ENCODE peak calls at places on chromosome 2, in six cellular contexts. S, P, E, A, H and L are unnamed samples.
A peak's percentile ranks its signal among the peaks of the same experiment; 100 is the strongest.

GRCh38 chr2:108169982-108170625 is 69.7 kb upstream of the SULT1C3 start:
- DNase-seq in S (peak; percentile 19), A (no peak), P (no peak), H (no peak), E (no peak), L (peak; percentile 46)

GRCh38 chr2:167943368-167943767 is 304.0 kb downstream of the STK39 start:
- DNase-seq in S (no peak), P (no peak), H (no peak), A (no peak), E (no peak), L (no peak)

GRCh38 chr2:157052685-157053224 is 204.8 kb upstream of the GALNT5 start:
- DNase-seq in E (no peak), P (no peak), S (peak; percentile 57), H (no peak), A (no peak), L (peak; percentile 78)

GRCh38 chr2:120632796-120633646 is 102.6 kb upstream of the GLI2 start:
- DNase-seq in E (no peak), P (no peak), H (no peak), S (no peak), A (no peak), L (no peak)

GRCh38 chr2:7825591-7826312 is 856.1 kb upstream of the ID2 start:
- DNase-seq in S (peak; percentile 99), H (no peak), E (no peak), A (no peak), P (no peak), L (peak; percentile 97)

GRCh38 chr2:163455815-163456214 is 280.0 kb downstream of the FIGN start:
- DNase-seq in P (no peak), E (no peak), H (no peak), A (no peak), S (no peak), L (no peak)

GRCh38 chr2:84971799-84972790 is 1.1 kb downstream of the KCMF1 start:
- DNase-seq in P (peak; percentile 42), E (peak; percentile 75), H (peak; percentile 39), A (peak; percentile 73), S (no peak), L (peak; percentile 48)

GRCh38 chr2:100021798-100022197 is 120.6 kb downstream of the AFF3 start:
- DNase-seq in A (no peak), P (no peak), S (no peak), E (no peak), H (no peak), L (no peak)

GRCh38 chr2:183022711-183023110 is 15.5 kb downstream of the NCKAP1 start:
- DNase-seq in P (no peak), E (no peak), H (no peak), A (no peak), S (no peak), L (no peak)

GRCh38 chr2:126700073-126700581 is 44.2 kb downstream of the GYPC start:
- DNase-seq in E (no peak), P (peak; percentile 51), A (no peak), H (no peak), S (no peak), L (no peak)

GRCh38 chr2:170394988-170395387 is 217.0 kb downstream of the MYO3B start:
- DNase-seq in H (no peak), P (no peak), S (no peak), E (no peak), A (no peak), L (no peak)

GRCh38 chr2:225354281-225354774 is 45.2 kb upstream of the NYAP2 start:
- DNase-seq in P (no peak), E (no peak), S (no peak), A (no peak), H (no peak), L (no peak)

GRCh38 chr2:240127351-240127750 is 8.8 kb downstream of the COPS9 start:
- DNase-seq in A (peak; percentile 10), S (no peak), H (no peak), P (no peak), E (no peak), L (no peak)

GRCh38 chr2:201930043-201930442 is 103.6 kb upstream of the FZD7 start:
- DNase-seq in E (no peak), A (no peak), P (no peak), S (no peak), H (no peak), L (no peak)

GRCh38 chr2:42888321-42888720 is 95.9 kb upstream of the HAAO start:
- DNase-seq in A (no peak), H (no peak), S (no peak), P (no peak), E (no peak), L (no peak)

GRCh38 chr2:60961457-60961856 is 56.1 kb upstream of the PEX13 start:
- DNase-seq in P (no peak), A (no peak), H (no peak), S (peak; percentile 93), E (no peak), L (peak; percentile 98)

GRCh38 chr2:128786800-128787478 is 468.3 kb upstream of the HS6ST1 start:
- DNase-seq in P (no peak), S (no peak), A (no peak), H (no peak), E (no peak), L (peak; percentile 40)

GRCh38 chr2:189379731-189380261 is 61.5 kb upstream of the WDR75 start:
- DNase-seq in S (no peak), P (no peak), A (no peak), H (no peak), E (no peak), L (no peak)

GRCh38 chr2:189382668-189383067 is 58.6 kb upstream of the WDR75 start:
- DNase-seq in H (no peak), E (no peak), S (no peak), A (no peak), P (no peak), L (no peak)

DNA sequence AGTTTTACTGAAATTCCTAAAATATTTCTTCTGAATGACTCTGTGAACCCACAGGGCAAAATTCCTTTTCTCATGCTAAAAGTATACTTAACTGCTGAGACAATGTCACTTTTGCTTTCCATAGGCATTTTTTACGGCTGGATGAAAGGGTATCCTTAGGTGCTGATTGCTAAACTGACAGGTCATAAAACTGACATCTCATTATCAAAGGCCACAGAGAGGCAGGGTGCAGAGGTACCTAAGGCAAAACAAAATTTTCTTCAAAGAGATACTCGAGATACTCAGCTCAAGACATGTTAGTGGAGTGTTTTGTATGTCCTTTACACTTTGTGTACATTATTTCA is 62.0 kb upstream of the WDR75 start:
- DNase-seq in A (no peak), S (no peak), P (no peak), H (no peak), E (no peak), L (peak; percentile 34)
- H3K4me3 ChIP-seq in A (no peak overlapping the region), S (peak overlapping the region; percentile 2), P (no peak overlapping the region), H (no peak overlapping the region), E (no peak overlapping the region), L (no peak overlapping the region)

DNA sequence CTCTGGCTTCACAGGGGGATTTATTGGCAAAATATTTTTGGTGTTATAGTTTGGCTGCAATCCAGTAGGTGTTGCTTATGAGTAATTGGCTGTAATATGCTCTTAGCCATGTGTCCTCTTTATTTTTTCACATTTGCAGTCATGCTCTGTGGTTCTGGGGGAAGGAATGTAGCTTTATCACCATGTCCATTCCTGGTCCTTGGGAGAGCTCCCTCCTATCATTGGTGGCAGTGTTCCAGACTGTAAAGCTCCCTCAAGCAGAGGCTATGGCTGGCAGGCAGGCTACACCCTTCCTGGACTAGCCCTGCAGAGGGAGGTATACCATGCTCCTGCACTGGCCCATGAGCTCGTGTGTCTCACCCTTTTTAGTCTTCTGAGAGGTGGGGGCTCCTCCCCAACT is 120.0 kb upstream of the FSIP2 start:
- DNase-seq in H (no peak), E (no peak), P (no peak), A (no peak), S (peak; percentile 56), L (peak; percentile 53)
- TF ChIP-seq CTCF in H (no peak), E (no peak), P (no peak), A (no peak), S (no peak), L (no peak)

GRCh38 chr2:14633031-14633430 is 514 bp downstream of the LRATD1 start:
- DNase-seq in E (no peak), A (peak; percentile 47), S (peak; percentile 36), P (no peak), H (peak; percentile 21), L (no peak)

GRCh38 chr2:14633451-14634211 is 1.1 kb downstream of the LRATD1 start:
- DNase-seq in E (peak; percentile 54), H (peak; percentile 38), S (no peak), A (peak; percentile 48), P (no peak), L (no peak)

GRCh38 chr2:14632133-14632936 is at the start of gene LRATD1:
- DNase-seq in A (peak; percentile 86), H (peak; percentile 97), E (peak; percentile 89), P (peak; percentile 85), S (peak; percentile 90), L (peak; percentile 74)

GRCh38 chr2:14634223-14634884 is 1.8 kb downstream of the LRATD1 start:
- DNase-seq in S (peak; percentile 86), P (peak; percentile 71), H (peak; percentile 96), A (peak; percentile 83), E (peak; percentile 81), L (peak; percentile 79)

GRCh38 chr2:14634885-14635871 is 2.7 kb downstream of the LRATD1 start:
- DNase-seq in S (peak; percentile 89), H (peak; percentile 95), P (peak; percentile 67), A (peak; percentile 65), E (peak; percentile 79), L (peak; percentile 78)
- H3K27me3 ChIP-seq in S (no peaks in the 10 kb centered on the region), H (peaks cover 5% of the 10 kb centered on the region), P (peaks cover 52% of the 10 kb centered on the region), A (no peaks in the 10 kb centered on the region), E (peaks cover 44% of the 10 kb centered on the region), L (no peaks in the 10 kb centered on the region)

GRCh38 chr2:66578853-66579158 is 143.9 kb downstream of the MEIS1 start:
- DNase-seq in P (no peak), H (no peak), A (no peak), E (no peak), S (no peak), L (no peak)

GRCh38 chr2:66577331-66578041 is 142.6 kb downstream of the MEIS1 start:
- DNase-seq in P (no peak), E (peak; percentile 48), S (no peak), A (peak; percentile 52), H (peak; percentile 55), L (no peak)

GRCh38 chr2:66576381-66577330 is 141.7 kb downstream of the MEIS1 start:
- DNase-seq in A (peak; percentile 48), E (no peak), H (no peak), S (peak; percentile 28), P (no peak), L (no peak)

GRCh38 chr2:66579494-66579893 is 144.6 kb downstream of the MEIS1 start:
- DNase-seq in E (no peak), A (no peak), P (no peak), H (no peak), S (no peak), L (no peak)

DNA sequence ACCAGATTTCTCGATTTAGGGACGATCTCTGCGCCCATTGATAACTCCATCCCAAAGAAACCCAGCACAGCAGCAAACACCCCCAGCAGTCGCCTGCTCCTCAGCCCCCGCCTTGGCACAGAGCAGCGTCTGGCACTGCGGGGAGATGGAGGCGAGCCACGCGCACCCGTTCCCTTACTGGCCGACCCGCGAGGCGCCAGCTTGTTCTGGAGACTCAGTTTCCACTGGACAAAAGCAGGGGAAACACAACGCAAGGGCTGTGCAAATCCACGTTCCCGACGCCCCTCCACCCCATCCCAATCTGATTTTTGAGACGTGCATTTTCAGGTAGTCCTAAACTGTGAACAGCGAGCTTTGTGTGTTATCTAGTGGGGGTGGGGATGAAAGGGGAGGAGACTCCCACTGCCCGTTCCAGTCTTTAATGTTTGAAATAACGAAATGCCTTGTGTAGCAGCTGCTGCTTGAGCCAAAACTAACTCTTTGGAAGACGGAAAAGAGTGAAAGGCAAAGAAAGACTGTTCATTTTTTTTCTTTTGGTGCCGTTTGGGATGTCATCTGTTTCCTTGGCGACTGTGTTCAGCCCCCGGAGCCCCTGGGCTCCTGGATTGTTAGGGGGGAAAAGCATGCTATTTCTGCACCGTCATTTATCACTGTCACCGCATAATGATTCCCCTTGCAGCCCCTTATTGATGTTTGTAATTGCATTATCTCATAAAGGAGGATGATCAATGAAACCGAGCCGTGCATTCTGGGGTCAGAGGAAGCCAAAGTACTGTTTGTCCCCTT is 143.3 kb downstream of the MEIS1 start:
- DNase-seq in E (no peak), A (peak; percentile 39), H (no peak), S (no peak), P (no peak), L (no peak)
- H3K4me3 ChIP-seq in E (no peak overlapping the region), A (no peak overlapping the region), H (no peak overlapping the region), S (no peak overlapping the region), P (no peak overlapping the region), L (no peak overlapping the region)